ENCODE peak calls at places on chromosomes 5 and 9, in eight cellular contexts. One of them, this sample, is unnamed.

GRCh38 chr9:89527084-89527483 is 29.2 kb upstream of the SEMA4D start:
- DNase-seq in SK-N-SH: no peak
- DNase-seq in HCT116: no peak
- DNase-seq in OCI-LY7: peak
- DNase-seq in neural progenitor cell: no peak
- DNase-seq in GM23338: no peak
- DNase-seq in PC-3: no peak
- DNase-seq in MM.1S: no peak
- DNase-seq in this sample: no peak

GRCh38 chr9:4596165-4596922 is 65.8 kb upstream of the PLPP6 start:
- DNase-seq in SK-N-SH: no peak
- DNase-seq in HCT116: no peak
- DNase-seq in OCI-LY7: peak
- DNase-seq in neural progenitor cell: peak
- DNase-seq in GM23338: no peak
- DNase-seq in PC-3: no peak
- DNase-seq in MM.1S: peak
- DNase-seq in this sample: no peak

GRCh38 chr5:69035665-69036064 is 58.1 kb upstream of the SLC30A5 start:
- DNase-seq in SK-N-SH: peak
- DNase-seq in HCT116: no peak
- DNase-seq in OCI-LY7: no peak
- DNase-seq in neural progenitor cell: no peak
- DNase-seq in GM23338: no peak
- DNase-seq in PC-3: no peak
- DNase-seq in MM.1S: no peak
- DNase-seq in this sample: no peak

GRCh38 chr5:79069488-79070001 is at the start of the genes BHMT2 and DMGDH:
- DNase-seq in SK-N-SH: peak
- DNase-seq in HCT116: no peak
- DNase-seq in OCI-LY7: no peak
- DNase-seq in neural progenitor cell: no peak
- DNase-seq in GM23338: peak
- DNase-seq in PC-3: no peak
- DNase-seq in MM.1S: no peak
- DNase-seq in this sample: no peak

GRCh38 chr9:131096490-131097258 is at the start of gene AIF1L:
- DNase-seq in SK-N-SH: peak
- DNase-seq in HCT116: peak
- DNase-seq in OCI-LY7: no peak
- DNase-seq in neural progenitor cell: peak
- DNase-seq in GM23338: peak
- DNase-seq in PC-3: peak
- DNase-seq in MM.1S: no peak
- DNase-seq in this sample: peak

GRCh38 chr9:75265525-75265972 is 177.2 kb downstream of the OSTF1 start:
- DNase-seq in SK-N-SH: peak
- DNase-seq in HCT116: peak
- DNase-seq in OCI-LY7: peak
- DNase-seq in neural progenitor cell: peak
- DNase-seq in GM23338: peak
- DNase-seq in PC-3: peak
- DNase-seq in MM.1S: peak
- DNase-seq in this sample: peak

GRCh38 chr9:110752766-110753165 is 84.2 kb downstream of the MUSK start:
- DNase-seq in SK-N-SH: no peak
- DNase-seq in HCT116: peak
- DNase-seq in OCI-LY7: no peak
- DNase-seq in neural progenitor cell: no peak
- DNase-seq in GM23338: no peak
- DNase-seq in PC-3: peak
- DNase-seq in MM.1S: no peak
- DNase-seq in this sample: no peak

GRCh38 chr9:12861035-12861434 is 86.2 kb downstream of the LURAP1L start:
- DNase-seq in SK-N-SH: no peak
- DNase-seq in HCT116: no peak
- DNase-seq in OCI-LY7: no peak
- DNase-seq in neural progenitor cell: no peak
- DNase-seq in GM23338: no peak
- DNase-seq in PC-3: no peak
- DNase-seq in MM.1S: no peak
- DNase-seq in this sample: no peak

GRCh38 chr9:134670042-134670525 is 28.5 kb downstream of the COL5A1 start:
- DNase-seq in SK-N-SH: no peak
- DNase-seq in HCT116: no peak
- DNase-seq in OCI-LY7: no peak
- DNase-seq in neural progenitor cell: no peak
- DNase-seq in GM23338: no peak
- DNase-seq in PC-3: peak
- DNase-seq in MM.1S: no peak
- DNase-seq in this sample: no peak

GRCh38 chr5:76403963-76404693 is 1.0 kb downstream of the IQGAP2 start:
- DNase-seq in SK-N-SH: no peak
- DNase-seq in HCT116: no peak
- DNase-seq in OCI-LY7: peak
- DNase-seq in neural progenitor cell: peak
- DNase-seq in GM23338: peak
- DNase-seq in PC-3: no peak
- DNase-seq in MM.1S: peak
- DNase-seq in this sample: peak

GRCh38 chr9:89440548-89440947 is 57.4 kb downstream of the SEMA4D start:
- DNase-seq in SK-N-SH: no peak
- DNase-seq in HCT116: no peak
- DNase-seq in OCI-LY7: no peak
- DNase-seq in neural progenitor cell: no peak
- DNase-seq in GM23338: no peak
- DNase-seq in PC-3: no peak
- DNase-seq in MM.1S: no peak
- DNase-seq in this sample: no peak

GRCh38 chr9:4739587-4740372 is 1.2 kb downstream of the AK3 start:
- DNase-seq in SK-N-SH: peak
- DNase-seq in HCT116: no peak
- DNase-seq in OCI-LY7: peak
- DNase-seq in neural progenitor cell: no peak
- DNase-seq in GM23338: peak
- DNase-seq in PC-3: peak
- DNase-seq in MM.1S: no peak
- DNase-seq in this sample: peak

GRCh38 chr9:16721972-16722371 is 148.5 kb downstream of the BNC2 start:
- DNase-seq in SK-N-SH: no peak
- DNase-seq in HCT116: no peak
- DNase-seq in OCI-LY7: no peak
- DNase-seq in neural progenitor cell: no peak
- DNase-seq in GM23338: no peak
- DNase-seq in PC-3: no peak
- DNase-seq in MM.1S: no peak
- DNase-seq in this sample: peak

GRCh38 chr5:145856285-145856818 is 16.5 kb downstream of the GRXCR2 start:
- DNase-seq in SK-N-SH: no peak
- DNase-seq in HCT116: no peak
- DNase-seq in OCI-LY7: no peak
- DNase-seq in neural progenitor cell: peak
- DNase-seq in GM23338: peak
- DNase-seq in PC-3: no peak
- DNase-seq in MM.1S: no peak
- DNase-seq in this sample: peak

GRCh38 chr5:89524785-89525184 is 641.8 kb upstream of the MEF2C start:
- DNase-seq in SK-N-SH: no peak
- DNase-seq in HCT116: no peak
- DNase-seq in OCI-LY7: no peak
- DNase-seq in neural progenitor cell: no peak
- DNase-seq in GM23338: no peak
- DNase-seq in PC-3: no peak
- DNase-seq in MM.1S: no peak
- DNase-seq in this sample: no peak
- H3K4me3 ChIP-seq in SK-N-SH: no peak
- H3K4me3 ChIP-seq in HCT116: no peak
- H3K4me3 ChIP-seq in OCI-LY7: no peak
- H3K4me3 ChIP-seq in neural progenitor cell: no peak
- H3K4me3 ChIP-seq in GM23338: no peak
- H3K4me3 ChIP-seq in PC-3: no peak
- H3K4me3 ChIP-seq in MM.1S: no peak
- H3K4me3 ChIP-seq in this sample: no peak

GRCh38 chr9:91757802-91758201 is 192.2 kb downstream of the ROR2 start:
- DNase-seq in SK-N-SH: no peak
- DNase-seq in HCT116: no peak
- DNase-seq in OCI-LY7: no peak
- DNase-seq in neural progenitor cell: no peak
- DNase-seq in GM23338: no peak
- DNase-seq in PC-3: no peak
- DNase-seq in MM.1S: no peak
- DNase-seq in this sample: no peak

GRCh38 chr9:91755761-91756638 is 194.0 kb downstream of the ROR2 start:
- DNase-seq in SK-N-SH: no peak
- DNase-seq in HCT116: no peak
- DNase-seq in OCI-LY7: no peak
- DNase-seq in neural progenitor cell: no peak
- DNase-seq in GM23338: peak
- DNase-seq in PC-3: no peak
- DNase-seq in MM.1S: no peak
- DNase-seq in this sample: no peak

GRCh38 chr9:91761362-91761761 is 188.7 kb downstream of the ROR2 start:
- DNase-seq in SK-N-SH: no peak
- DNase-seq in HCT116: no peak
- DNase-seq in OCI-LY7: no peak
- DNase-seq in neural progenitor cell: no peak
- DNase-seq in GM23338: no peak
- DNase-seq in PC-3: no peak
- DNase-seq in MM.1S: no peak
- DNase-seq in this sample: no peak

GRCh38 chr9:91760906-91761305 is 189.1 kb downstream of the ROR2 start:
- DNase-seq in SK-N-SH: no peak
- DNase-seq in HCT116: no peak
- DNase-seq in OCI-LY7: no peak
- DNase-seq in neural progenitor cell: no peak
- DNase-seq in GM23338: no peak
- DNase-seq in PC-3: no peak
- DNase-seq in MM.1S: no peak
- DNase-seq in this sample: peak

DNA sequence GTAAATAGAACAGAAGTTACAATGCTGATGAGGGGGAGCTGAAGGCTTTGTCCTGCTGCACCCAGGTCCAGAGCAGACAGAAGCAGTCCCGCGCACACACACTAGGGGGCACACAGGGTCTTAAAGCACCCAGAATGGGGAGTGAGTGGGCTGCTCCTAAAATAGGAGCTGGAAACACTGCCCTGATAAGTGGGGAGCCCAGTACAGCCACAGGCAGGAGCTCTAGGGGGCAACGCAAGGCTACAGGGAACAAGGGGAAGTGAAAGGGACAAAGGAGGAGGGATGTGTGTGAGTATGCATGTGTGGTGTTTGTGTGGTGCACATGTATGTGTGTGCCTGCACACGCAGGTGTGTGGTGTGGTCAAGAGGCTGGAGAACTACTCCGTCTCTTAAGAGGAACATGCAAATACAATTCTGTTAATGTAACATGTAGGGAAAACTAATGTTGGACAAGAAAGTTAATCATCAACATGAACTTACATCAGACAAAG is 191.5 kb downstream of the ROR2 start:
- DNase-seq in SK-N-SH: peak
- DNase-seq in HCT116: peak
- DNase-seq in OCI-LY7: peak
- DNase-seq in neural progenitor cell: peak
- DNase-seq in GM23338: peak
- DNase-seq in PC-3: peak
- DNase-seq in MM.1S: peak
- DNase-seq in this sample: peak
- TF ChIP-seq CTCF in SK-N-SH: peak
- TF ChIP-seq CTCF in HCT116: peak
- TF ChIP-seq CTCF in OCI-LY7: peak
- TF ChIP-seq CTCF in neural progenitor cell: peak
- TF ChIP-seq CTCF in GM23338: peak
- TF ChIP-seq CTCF in PC-3: peak
- TF ChIP-seq CTCF in MM.1S: peak
- TF ChIP-seq CTCF in this sample: peak

GRCh38 chr9:14322211-14323082 is 8.5 kb upstream of the NFIB start:
- DNase-seq in SK-N-SH: peak
- DNase-seq in HCT116: peak
- DNase-seq in OCI-LY7: peak
- DNase-seq in neural progenitor cell: peak
- DNase-seq in GM23338: peak
- DNase-seq in PC-3: peak
- DNase-seq in MM.1S: peak
- DNase-seq in this sample: peak
- TF ChIP-seq EZH2phosphoT487 in SK-N-SH: no peak
- TF ChIP-seq EZH2phosphoT487 in HCT116: no peak
- TF ChIP-seq EZH2phosphoT487 in OCI-LY7: no peak
- TF ChIP-seq EZH2phosphoT487 in neural progenitor cell: no peak
- TF ChIP-seq EZH2phosphoT487 in GM23338: no peak
- TF ChIP-seq EZH2phosphoT487 in PC-3: no peak
- TF ChIP-seq EZH2phosphoT487 in MM.1S: no peak
- TF ChIP-seq EZH2phosphoT487 in this sample: no peak

GRCh38 chr9:137720571-137721110 is 101.8 kb downstream of the EHMT1 start:
- DNase-seq in SK-N-SH: no peak
- DNase-seq in HCT116: no peak
- DNase-seq in OCI-LY7: no peak
- DNase-seq in neural progenitor cell: no peak
- DNase-seq in GM23338: no peak
- DNase-seq in PC-3: no peak
- DNase-seq in MM.1S: no peak
- DNase-seq in this sample: no peak

GRCh38 chr9:137717776-137718327 is 99.0 kb downstream of the EHMT1 start:
- DNase-seq in SK-N-SH: no peak
- DNase-seq in HCT116: no peak
- DNase-seq in OCI-LY7: no peak
- DNase-seq in neural progenitor cell: no peak
- DNase-seq in GM23338: no peak
- DNase-seq in PC-3: no peak
- DNase-seq in MM.1S: no peak
- DNase-seq in this sample: no peak

GRCh38 chr9:137719194-137719593 is 100.4 kb downstream of the EHMT1 start:
- DNase-seq in SK-N-SH: no peak
- DNase-seq in HCT116: no peak
- DNase-seq in OCI-LY7: no peak
- DNase-seq in neural progenitor cell: no peak
- DNase-seq in GM23338: no peak
- DNase-seq in PC-3: no peak
- DNase-seq in MM.1S: no peak
- DNase-seq in this sample: no peak

GRCh38 chr9:137715321-137715720 is 96.5 kb downstream of the EHMT1 start:
- DNase-seq in SK-N-SH: no peak
- DNase-seq in HCT116: no peak
- DNase-seq in OCI-LY7: no peak
- DNase-seq in neural progenitor cell: no peak
- DNase-seq in GM23338: no peak
- DNase-seq in PC-3: no peak
- DNase-seq in MM.1S: no peak
- DNase-seq in this sample: no peak

DNA sequence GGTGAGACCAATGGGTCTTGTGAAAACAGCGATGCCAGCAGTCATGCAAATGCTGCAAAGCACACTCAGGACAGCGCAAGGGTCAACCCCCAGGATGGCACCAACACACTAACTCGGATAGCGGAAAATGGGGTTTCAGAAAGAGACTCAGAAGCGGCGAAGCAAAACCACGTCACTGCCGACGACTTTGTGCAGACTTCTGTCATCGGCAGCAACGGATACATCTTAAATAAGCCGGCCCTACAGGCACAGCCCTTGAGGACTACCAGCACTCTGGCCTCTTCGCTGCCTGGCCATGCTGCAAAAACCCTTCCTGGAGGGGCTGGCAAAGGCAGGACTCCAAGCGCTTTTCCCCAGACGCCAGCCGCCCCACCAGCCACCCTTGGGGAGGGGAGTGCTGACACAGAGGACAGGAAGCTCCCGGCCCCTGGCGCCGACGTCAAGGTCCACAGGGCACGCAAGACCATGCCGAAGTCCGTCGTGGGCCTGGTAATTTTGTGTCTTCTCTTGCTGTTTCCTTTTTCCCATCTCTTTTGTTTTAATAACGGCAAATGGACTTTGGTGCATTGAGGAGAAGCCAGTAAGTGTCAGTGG is 98.0 kb downstream of the EHMT1 start:
- DNase-seq in SK-N-SH: no peak
- DNase-seq in HCT116: no peak
- DNase-seq in OCI-LY7: no peak
- DNase-seq in neural progenitor cell: no peak
- DNase-seq in GM23338: no peak
- DNase-seq in PC-3: no peak
- DNase-seq in MM.1S: no peak
- DNase-seq in this sample: no peak
- H3K4me3 ChIP-seq in SK-N-SH: no peak
- H3K4me3 ChIP-seq in HCT116: no peak
- H3K4me3 ChIP-seq in OCI-LY7: no peak
- H3K4me3 ChIP-seq in neural progenitor cell: no peak
- H3K4me3 ChIP-seq in GM23338: no peak
- H3K4me3 ChIP-seq in PC-3: no peak
- H3K4me3 ChIP-seq in MM.1S: no peak
- H3K4me3 ChIP-seq in this sample: no peak

This sample was measured in hepatocyte.